ENCODE peak calls at places on chromosomes 16 and 17, in nine cellular contexts. I, O, L, M, N, Z, E, H and F are unnamed samples.

GRCh38 chr17:17565471-17566365 is 25.8 kb downstream of the PEMT start:
- DNase-seq in I (no peak), O (no peak), L (no peak), M (no peak), N (no peak), Z (no peak), E (no peak), H (no peak), F (no peak)

GRCh38 chr16:83305092-83305491 is 502.7 kb upstream of the HSBP1 start:
- DNase-seq in I (peak; percentile 85), O (peak; percentile 93), L (no peak), M (no peak), N (peak; percentile 67), Z (no peak), E (no peak), H (no peak), F (no peak)

GRCh38 chr16:30963925-30964511 is 6.5 kb downstream of the SETD1A start:
- DNase-seq in I (no peak), O (no peak), L (no peak), M (no peak), N (no peak), Z (no peak), E (no peak), H (no peak), F (no peak)

GRCh38 chr17:66630379-66630778 is 204.5 kb upstream of the CACNG5 start:
- DNase-seq in I (no peak), O (no peak), L (no peak), M (no peak), N (no peak), Z (no peak), E (no peak), H (no peak), F (no peak)

GRCh38 chr16:15879255-15879804 is 9.1 kb downstream of the CEP20 start:
- DNase-seq in I (peak; percentile 89), O (peak; percentile 73), L (no peak), M (no peak), N (peak; percentile 41), Z (no peak), E (peak; percentile 16), H (peak; percentile 77), F (no peak)

GRCh38 chr16:66549284-66550131 is at the start of gene TK2:
- DNase-seq in I (no peak), O (peak; percentile 69), L (peak; percentile 44), M (no peak), N (peak; percentile 69), Z (peak; percentile 63), E (no peak), H (peak; percentile 80), F (peak; percentile 64)

GRCh38 chr17:49012893-49013255 is 15.7 kb downstream of the IGF2BP1 start:
- DNase-seq in I (no peak), O (no peak), L (no peak), M (no peak), N (no peak), Z (no peak), E (no peak), H (no peak), F (no peak)

GRCh38 chr16:15055141-15056053 is 477 bp downstream of the NTAN1 start:
- DNase-seq in I (no peak), O (peak; percentile 56), L (peak; percentile 32), M (no peak), N (no peak), Z (no peak), E (no peak), H (peak; percentile 46), F (peak; percentile 64)

GRCh38 chr17:45759761-45760160 is 24.4 kb upstream of the CRHR1 start:
- DNase-seq in I (no peak), O (no peak), L (no peak), M (peak; percentile 5), N (no peak), Z (no peak), E (no peak), H (no peak), F (no peak)

GRCh38 chr17:42050360-42051012 is at the start of gene C17orf113:
- DNase-seq in I (no peak), O (peak; percentile 49), L (no peak), M (peak; percentile 44), N (peak; percentile 81), Z (peak; percentile 52), E (peak; percentile 2), H (peak; percentile 74), F (peak; percentile 45)

GRCh38 chr16:4601317-4602186 is 13.1 kb downstream of the UBALD1 start:
- DNase-seq in I (no peak), O (no peak), L (no peak), M (no peak), N (no peak), Z (peak; percentile 57), E (peak; percentile 66), H (no peak), F (no peak)

GRCh38 chr17:69810326-69811035 is 264.5 kb upstream of the KCNJ16 start:
- DNase-seq in I (no peak), O (no peak), L (no peak), M (no peak), N (no peak), Z (no peak), E (no peak), H (no peak), F (no peak)

GRCh38 chr17:68387485-68387884 is 69.8 kb downstream of the WIPI1 start:
- DNase-seq in I (no peak), O (no peak), L (no peak), M (no peak), N (no peak), Z (no peak), E (no peak), H (no peak), F (no peak)

GRCh38 chr17:80737106-80738019 is 192.7 kb downstream of the RPTOR start:
- DNase-seq in I (no peak), O (no peak), L (no peak), M (no peak), N (no peak), Z (no peak), E (no peak), H (no peak), F (no peak)

GRCh38 chr17:48791128-48792032 is 25.6 kb downstream of the TTLL6 start:
- DNase-seq in I (peak; percentile 37), O (peak; percentile 89), L (peak; percentile 76), M (peak; percentile 96), N (peak; percentile 93), Z (peak; percentile 40), E (peak; percentile 71), H (peak; percentile 54), F (peak; percentile 15)